ENCODE peak calls at places on chromosomes 1 and 21, in six cellular contexts. J is epithelial cell of proximal tubule, O is T-helper 9 cell, Z is non-pigmented ciliary epithelial cell, U is kidney tubule cell, X is GM13976. C is an unnamed sample.
A peak's percentile ranks its signal among the peaks of the same experiment; 100 is the strongest.

GRCh38 chr1:171595324-171595723 is 26.7 kb upstream of the MYOCOS start:
- DNase-seq in Z (no peak), U (peak; percentile 30), O (no peak), J (peak; percentile 66), X (no peak), C (no peak)

GRCh38 chr1:198970919-198971318 is 332.1 kb downstream of the PTPRC start:
- DNase-seq in Z (no peak), X (no peak), U (peak; percentile 17), O (no peak), J (peak; percentile 19), C (no peak)

GRCh38 chr21:33390479-33390878 is 12.7 kb upstream of the IFNGR2 start:
- DNase-seq in J (no peak), X (no peak), Z (no peak), U (no peak), O (no peak), C (no peak)

GRCh38 chr1:221309711-221310110 is 430.5 kb downstream of the HLX start:
- DNase-seq in U (no peak), O (no peak), Z (no peak), X (no peak), J (no peak), C (no peak)

GRCh38 chr1:44676484-44677200 is 2.1 kb downstream of the ARMH1 start:
- DNase-seq in J (no peak), O (no peak), X (no peak), Z (no peak), U (peak; percentile 82), C (no peak)

GRCh38 chr1:15508700-15509487 is 15.1 kb downstream of the CASP9 start:
- DNase-seq in O (no peak), U (no peak), Z (no peak), J (no peak), X (no peak), C (no peak)

GRCh38 chr1:24970399-24970753 is 40.3 kb upstream of the RUNX3 start:
- DNase-seq in O (no peak), J (no peak), X (no peak), Z (peak; percentile 41), U (peak; percentile 63), C (no peak)

GRCh38 chr21:42614811-42615342 is 38.5 kb upstream of the PDE9A start:
- DNase-seq in U (peak; percentile 83), O (peak; percentile 33), X (peak; percentile 64), Z (no peak), J (no peak), C (peak; percentile 43)

GRCh38 chr1:17591814-17592430 is 52.4 kb downstream of the ARHGEF10L start:
- DNase-seq in O (no peak), X (no peak), Z (no peak), U (peak; percentile 46), J (no peak), C (no peak)

GRCh38 chr21:44052071-44052829 is 40.1 kb downstream of the TRAPPC10 start:
- DNase-seq in X (no peak), Z (no peak), U (peak; percentile 35), J (no peak), O (no peak), C (no peak)